ENCODE peak calls at places on chromosomes 16 and 17, in nine cellular contexts. A is NCI-H2081; R is Panc1; M is heart right ventricle; J is astrocyte of the spinal cord; Y is stimulated activated CD4-positive, alpha-beta T cell treated with anti-CD3 and anti-CD28 coated beads, Interleukin-12 subunit alpha, Interleukin-12 subunit beta, amount 100 ng/mL, for 24 hours; X is SK-MEL-5; V is effector memory CD4-positive, alpha-beta T cell; Z is HTR-8/SVneo. I is an unnamed sample.

GRCh38 chr17:77601054-77601979 is 357.2 kb upstream of the TNRC6C start:
- DNase-seq in J (no peak), Y (no peak), R (no peak), V (no peak), M (peak), Z (no peak), A (no peak), X (no peak), I (no peak)

GRCh38 chr17:77837917-77838316 is 120.6 kb upstream of the TNRC6C start:
- DNase-seq in J (no peak), X (no peak), A (no peak), V (no peak), Z (no peak), M (no peak), Y (no peak), R (no peak), I (no peak)

GRCh38 chr16:89133457-89134127 is 38.0 kb upstream of the CDH15 start:
- DNase-seq in R (no peak), J (no peak), V (no peak), M (no peak), X (no peak), Y (no peak), Z (no peak), A (no peak), I (no peak)

GRCh38 chr17:11023639-11024479 is 186.0 kb upstream of the PIRT start:
- DNase-seq in J (no peak), V (no peak), Z (no peak), Y (no peak), M (no peak), A (no peak), R (no peak), X (no peak), I (no peak)

GRCh38 chr17:77320501-77321256 is 179.9 kb downstream of the SEC14L1 start:
- DNase-seq in M (no peak), Y (no peak), V (no peak), R (no peak), A (no peak), X (peak), Z (no peak), J (no peak), I (peak)

GRCh38 chr16:86010680-86011141 is 111.7 kb downstream of the IRF8 start:
- DNase-seq in R (no peak), Y (no peak), A (no peak), Z (no peak), V (no peak), X (no peak), J (no peak), M (no peak), I (no peak)

GRCh38 chr16:86073103-86073625 is 174.2 kb downstream of the IRF8 start:
- DNase-seq in V (no peak), Y (no peak), A (no peak), R (no peak), X (no peak), J (no peak), Z (no peak), M (no peak), I (no peak)

GRCh38 chr16:74862743-74863244 is 88.2 kb upstream of the FA2H start:
- DNase-seq in R (peak), Y (no peak), M (no peak), J (peak), X (peak), Z (peak), A (peak), V (no peak), I (no peak)

GRCh38 chr17:57534863-57535651 is 210.0 kb downstream of the CCDC182 start:
- DNase-seq in Y (no peak), V (no peak), Z (no peak), A (peak), J (no peak), X (no peak), M (no peak), R (no peak), I (no peak)

GRCh38 chr17:7903154-7904103 is 12.7 kb downstream of the RNF227 start:
- DNase-seq in A (no peak), M (no peak), R (no peak), Y (no peak), V (no peak), Z (no peak), X (no peak), J (peak), I (no peak)

GRCh38 chr16:23635958-23636357 is 5.2 kb downstream of the PALB2 start:
- DNase-seq in Y (no peak), R (no peak), J (no peak), V (no peak), A (no peak), Z (no peak), X (no peak), M (no peak), I (no peak)

GRCh38 chr17:3534881-3535252 is 22.7 kb downstream of the TRPV3 start:
- DNase-seq in M (no peak), Z (peak), J (peak), R (no peak), A (no peak), V (no peak), X (peak), Y (no peak), I (no peak)

GRCh38 chr16:75854117-75854516 is 127.8 kb upstream of the CPHXL start:
- DNase-seq in V (no peak), M (no peak), A (no peak), R (no peak), Y (no peak), J (no peak), X (no peak), Z (no peak), I (no peak)